ENCODE peak calls at places on chromosomes 11 and 22, in eight cellular contexts. L, X, F, E, N, D, S and U are unnamed samples.

GRCh38 chr11:122186439-122187080 is 70.5 kb upstream of the BLID start:
- DNase-seq in L (no peak), X (peak; percentile 96), F (no peak), E (no peak), N (no peak), D (peak; percentile 98), S (no peak), U (peak; percentile 74)

GRCh38 chr11:62794201-62794775 is 2.5 kb upstream of the TMEM223 start:
- DNase-seq in L (no peak), X (no peak), F (no peak), E (no peak), N (no peak), D (peak; percentile 50), S (no peak), U (no peak)

GRCh38 chr11:75768909-75769771 is 562 bp downstream of the DGAT2 start:
- DNase-seq in L (no peak), X (no peak), F (no peak), E (no peak), N (no peak), D (no peak), S (no peak), U (no peak)

GRCh38 chr11:61354208-61354607 is 7.5 kb downstream of the CYB561A3 start:
- DNase-seq in L (no peak), X (no peak), F (no peak), E (no peak), N (no peak), D (peak; percentile 17), S (no peak), U (no peak)

GRCh38 chr11:45590743-45591142 is 74.7 kb downstream of the CHST1 start:
- DNase-seq in L (peak; percentile 93), X (no peak), F (no peak), E (no peak), N (no peak), D (peak; percentile 35), S (no peak), U (peak; percentile 93)

GRCh38 chr11:1155274-1155693 is 2.5 kb upstream of the MUC5AC start:
- DNase-seq in L (no peak), X (no peak), F (no peak), E (no peak), N (no peak), D (no peak), S (no peak), U (no peak)

GRCh38 chr11:50080256-50080655 is 47.6 kb downstream of the OR4C45 start:
- DNase-seq in L (no peak), X (no peak), F (no peak), E (no peak), N (no peak), D (no peak), S (no peak), U (no peak)

GRCh38 chr11:115984228-115984627 is 480.0 kb upstream of the CADM1 start:
- DNase-seq in L (no peak), X (no peak), F (no peak), E (no peak), N (no peak), D (no peak), S (no peak), U (no peak)

GRCh38 chr22:41873391-41873790 is 40.5 kb downstream of the SREBF2 start:
- DNase-seq in L (no peak), X (no peak), F (peak; percentile 29), E (no peak), N (no peak), D (no peak), S (no peak), U (peak; percentile 40)

GRCh38 chr11:36672815-36673450 is 74.9 kb upstream of the RAG2 start:
- DNase-seq in L (no peak), X (peak; percentile 20), F (no peak), E (no peak), N (peak; percentile 16), D (peak; percentile 62), S (no peak), U (peak; percentile 67)